ENCODE peak calls at places on chromosomes 6 and 20, in five cellular contexts. S is keratinocyte, Y is neural crest cell, K is AG10803, G is mucosa of descending colon. F is an unnamed sample.

GRCh38 chr20:48897298-48898044 is 24.0 kb upstream of the ARFGEF2 start:
- DNase-seq in G (no peak), Y (no peak), K (peak; percentile 80), S (peak; percentile 36), F (no peak)

GRCh38 chr20:18267815-18268214 is 20.5 kb upstream of the ZNF133 start:
- DNase-seq in Y (peak; percentile 50), S (no peak), K (no peak), G (no peak), F (peak; percentile 56)

GRCh38 chr6:110400208-110400607 is 15.2 kb downstream of the DDO start:
- DNase-seq in S (no peak), Y (no peak), G (no peak), K (no peak), F (no peak)

GRCh38 chr20:64033981-64034493 is 1.9 kb upstream of the C20orf204 start:
- DNase-seq in G (no peak), Y (no peak), S (no peak), K (no peak), F (no peak)

GRCh38 chr20:37238426-37238825 is 23.2 kb downstream of the GHRH start:
- DNase-seq in G (no peak), Y (no peak), S (no peak), K (no peak), F (no peak)

GRCh38 chr20:19588731-19589130 is 169.3 kb upstream of the RIN2 start:
- DNase-seq in K (peak; percentile 3), G (no peak), S (no peak), Y (no peak), F (no peak)

GRCh38 chr6:156776470-156776840 is 723 bp upstream of the ARID1B start:
- DNase-seq in Y (no peak), G (no peak), K (no peak), S (no peak), F (no peak)

GRCh38 chr6:160532315-160532714 is 131.8 kb downstream of the LPA start:
- DNase-seq in Y (no peak), S (no peak), G (no peak), K (no peak), F (no peak)

GRCh38 chr6:77063494-77063893 is 399.8 kb downstream of the HTR1B start:
- DNase-seq in K (no peak), Y (no peak), G (no peak), S (no peak), F (no peak)

GRCh38 chr6:166318227-166318626 is 10.0 kb upstream of the PRR18 start:
- DNase-seq in S (no peak), G (no peak), Y (no peak), K (no peak), F (no peak)

GRCh38 chr6:147841749-147842148 is 333.3 kb downstream of the SAMD5 start:
- DNase-seq in G (no peak), Y (no peak), K (no peak), S (no peak), F (no peak)

GRCh38 chr20:36469973-36470372 is 71.3 kb upstream of the MYL9 start:
- DNase-seq in Y (no peak), G (no peak), K (no peak), S (no peak), F (no peak)

GRCh38 chr6:37007340-37008043 is 2.0 kb downstream of the FGD2 start:
- DNase-seq in S (no peak), K (no peak), Y (no peak), G (no peak), F (no peak)

GRCh38 chr20:8523684-8524083 is 391.6 kb downstream of the PLCB1 start:
- DNase-seq in G (no peak), S (no peak), K (peak; percentile 9), Y (no peak), F (no peak)

GRCh38 chr20:23179766-23180403 is 93.8 kb upstream of the CD93 start:
- DNase-seq in K (no peak), G (no peak), S (no peak), Y (no peak), F (no peak)

GRCh38 chr20:23174821-23175220 is 88.7 kb upstream of the CD93 start:
- DNase-seq in S (no peak), K (no peak), G (no peak), Y (no peak), F (no peak)

GRCh38 chr20:23180451-23180921 is 94.4 kb upstream of the CD93 start:
- DNase-seq in S (no peak), Y (no peak), G (no peak), K (no peak), F (peak; percentile 37)

GRCh38 chr20:23178806-23179205 is 92.7 kb upstream of the CD93 start:
- DNase-seq in G (no peak), K (no peak), Y (no peak), S (no peak), F (no peak)
- TF ChIP-seq CTCF in G (no peak), K (no peak), Y (no peak), S (peak; percentile 27), F (no peak)

DNA sequence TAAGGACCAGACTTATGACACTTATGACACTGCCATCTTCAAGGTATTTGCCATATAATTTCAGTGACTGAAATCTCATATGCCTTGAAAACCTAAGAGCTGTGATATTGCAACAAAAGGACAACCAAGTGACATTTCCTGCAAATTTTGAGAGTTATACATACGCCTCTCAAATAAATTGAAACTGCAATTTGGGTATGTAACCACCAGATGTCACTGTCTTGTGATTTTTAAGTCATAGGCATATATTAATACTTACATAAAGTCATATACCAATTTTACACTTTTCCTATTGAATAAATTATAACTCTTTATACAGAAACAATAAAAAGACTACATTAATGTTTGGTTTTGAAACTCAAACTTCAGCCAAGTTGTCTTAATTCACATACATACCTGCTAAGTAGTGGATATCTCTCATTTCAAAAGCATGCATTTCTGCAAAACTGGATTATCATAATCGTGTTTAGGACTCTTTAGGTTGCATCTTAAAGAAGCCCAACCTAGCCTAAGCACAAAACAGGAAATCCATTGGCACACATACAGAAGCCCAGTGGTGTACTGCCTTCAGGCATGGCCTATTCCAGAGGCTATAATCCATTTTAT is 180.2 kb downstream of the PACRG start:
- DNase-seq in K (peak; percentile 38), Y (no peak), G (no peak), S (peak; percentile 15), F (no peak)
- TF ChIP-seq CTCF in K (peak; percentile 56), Y (peak; percentile 70), G (no peak), S (peak; percentile 48), F (peak; percentile 51)

GRCh38 chr20:54197621-54198604 is 10.0 kb upstream of the PFDN4 start:
- DNase-seq in Y (no peak), K (peak; percentile 88), S (no peak), G (no peak), F (no peak)
- TF ChIP-seq CTCF in Y (peak; percentile 18), K (peak; percentile 65), S (peak; percentile 58), G (no peak), F (no peak)

GRCh38 chr6:39093167-39093708 is 21.7 kb downstream of the SAYSD1 start:
- DNase-seq in K (no peak), Y (no peak), G (no peak), S (no peak), F (no peak)

GRCh38 chr6:39091163-39091562 is 23.8 kb downstream of the SAYSD1 start:
- DNase-seq in Y (no peak), K (no peak), G (no peak), S (no peak), F (no peak)

GRCh38 chr6:39095578-39095977 is 19.4 kb downstream of the SAYSD1 start:
- DNase-seq in S (no peak), K (no peak), G (no peak), Y (no peak), F (no peak)

GRCh38 chr6:39090036-39090435 is 24.9 kb downstream of the SAYSD1 start:
- DNase-seq in S (no peak), Y (no peak), K (no peak), G (no peak), F (no peak)

DNA sequence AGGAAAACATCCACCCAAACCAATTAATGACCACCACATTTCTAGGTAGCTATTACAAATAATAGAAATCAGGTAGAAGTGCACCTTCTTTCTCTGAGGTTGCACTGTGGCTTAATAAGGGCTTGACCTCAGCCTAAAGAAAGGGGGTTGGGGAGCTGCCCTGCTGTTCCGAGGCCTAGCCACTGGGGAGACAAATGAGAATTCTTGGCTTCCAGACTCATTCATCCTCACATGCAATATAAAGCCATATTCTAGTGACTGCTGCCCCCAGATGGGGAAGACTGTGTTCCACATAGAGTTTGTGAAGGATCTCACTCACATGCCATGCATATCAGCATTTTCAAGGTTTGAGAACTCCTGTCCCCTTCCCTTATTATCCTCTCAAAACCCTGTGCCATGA is 22.9 kb downstream of the SAYSD1 start:
- DNase-seq in S (no peak), Y (no peak), G (no peak), K (no peak), F (no peak)
- TF ChIP-seq CTCF in S (peak; percentile 10), Y (no peak), G (no peak), K (no peak), F (no peak)

DNA sequence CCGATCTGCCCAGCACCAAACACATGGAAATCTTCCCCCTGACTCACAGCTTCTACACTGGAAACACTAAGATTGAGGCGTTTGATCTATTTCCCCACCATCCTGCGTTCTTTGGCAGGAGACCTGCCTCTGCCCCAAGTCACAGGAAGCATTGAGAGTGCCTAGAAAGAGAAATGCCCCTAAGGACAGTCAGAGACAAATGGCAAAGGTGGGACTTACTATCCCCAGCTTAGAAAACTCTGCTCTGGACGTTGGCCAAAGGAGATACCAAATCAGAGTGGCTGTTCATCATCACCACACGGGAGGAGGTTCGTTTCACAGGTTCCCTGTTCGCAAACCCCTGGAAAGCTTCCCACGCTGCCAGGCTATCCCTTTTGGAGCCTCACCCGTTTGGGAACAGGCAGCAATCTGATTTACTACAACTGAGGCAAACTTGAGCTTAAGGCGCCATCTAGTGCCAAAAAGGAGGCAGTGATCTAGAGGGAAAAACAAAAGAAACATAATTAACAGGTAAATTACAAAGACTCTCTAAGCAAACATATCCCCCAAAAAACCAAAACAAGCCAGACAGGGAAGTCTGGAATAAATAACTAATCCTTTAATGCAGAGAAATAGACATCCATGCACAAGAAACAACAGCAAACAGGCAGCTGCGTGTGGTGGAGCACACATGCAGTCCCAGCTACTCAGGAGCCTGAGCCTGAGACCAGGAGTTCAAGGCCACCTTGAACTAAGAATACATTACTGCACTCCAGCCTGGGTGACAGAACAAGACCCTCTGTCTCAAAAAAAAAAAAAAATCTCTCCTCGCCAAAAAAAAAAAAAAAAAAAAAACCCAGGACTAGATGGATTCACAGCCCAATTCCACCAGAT is 48.4 kb upstream of the SRSF6 start:
- DNase-seq in K (peak; percentile 59), Y (peak; percentile 10), S (no peak), G (no peak), F (peak; percentile 28)
- TF ChIP-seq CTCF in K (peak; percentile 92), Y (peak; percentile 77), S (peak; percentile 71), G (peak; percentile 34), F (peak; percentile 61)

GRCh38 chr6:39849228-39849627 is 57.1 kb downstream of the DAAM2 start:
- DNase-seq in G (no peak), K (no peak), Y (no peak), S (no peak), F (no peak)
- TF ChIP-seq CTCF in G (no peak), K (no peak), Y (no peak), S (no peak), F (no peak)

F was measured in nephron progenitor cell.